ENCODE peak calls at places on chromosome 10, in eight cellular contexts. C is heart left ventricle, B is right lobe of liver, A is Peyer's patch, S is HCT116, P is IMR-90, Z is tibial nerve, N is body of pancreas. H is an unnamed sample.

GRCh38 chr10:95451568-95452524 is 109.3 kb downstream of the SORBS1 start:
- DNase-seq in C (no peak), B (no peak), A (no peak), S (no peak), P (no peak), Z (no peak), N (no peak), H (no peak)

GRCh38 chr10:30996481-30996980 is 35.1 kb downstream of the ZNF438 start:
- DNase-seq in C (no peak), B (no peak), A (no peak), S (no peak), P (no peak), Z (no peak), N (no peak), H (no peak)

GRCh38 chr10:110455440-110455839 is 42.3 kb upstream of the DUSP5 start:
- DNase-seq in C (no peak), B (no peak), A (no peak), S (no peak), P (no peak), Z (no peak), N (no peak), H (no peak)

GRCh38 chr10:78283069-78283682 is 249.5 kb downstream of the RPS24 start:
- DNase-seq in C (no peak), B (no peak), A (no peak), S (no peak), P (no peak), Z (no peak), N (no peak), H (no peak)

GRCh38 chr10:99788598-99789259 is 6.3 kb downstream of the ABCC2 start:
- DNase-seq in C (peak; percentile 30), B (no peak), A (no peak), S (no peak), P (peak; percentile 73), Z (peak; percentile 78), N (peak; percentile 12), H (no peak)

GRCh38 chr10:60818134-60818770 is 40.0 kb downstream of the CDK1 start:
- DNase-seq in C (no peak), B (no peak), A (no peak), S (no peak), P (peak; percentile 65), Z (no peak), N (no peak), H (no peak)

GRCh38 chr10:63670291-63670898 is 149.2 kb downstream of the REEP3 start:
- DNase-seq in C (peak; percentile 61), B (no peak), A (no peak), S (no peak), P (no peak), Z (peak; percentile 7), N (no peak), H (no peak)

GRCh38 chr10:63346015-63346441 is 119.7 kb downstream of the JMJD1C start:
- DNase-seq in C (no peak), B (no peak), A (no peak), S (no peak), P (peak; percentile 59), Z (no peak), N (no peak), H (no peak)

GRCh38 chr10:6920072-6921019 is 340.3 kb upstream of the PRKCQ start:
- DNase-seq in C (peak; percentile 70), B (peak; percentile 73), A (peak; percentile 53), S (peak; percentile 23), P (peak; percentile 28), Z (peak; percentile 68), N (peak; percentile 70), H (peak; percentile 87)

GRCh38 chr10:83801983-83802382 is 337.3 kb upstream of the GHITM start:
- DNase-seq in C (no peak), B (no peak), A (no peak), S (no peak), P (no peak), Z (no peak), N (no peak), H (no peak)

GRCh38 chr10:124160176-124160575 is 66.8 kb upstream of the CHST15 start:
- DNase-seq in C (no peak), B (no peak), A (no peak), S (no peak), P (no peak), Z (no peak), N (no peak), H (no peak)

GRCh38 chr10:103416436-103417147 is 20.2 kb downstream of the PDCD11 start:
- DNase-seq in C (no peak), B (no peak), A (no peak), S (peak; percentile 58), P (peak; percentile 65), Z (peak; percentile 93), N (peak; percentile 72), H (peak; percentile 20)

GRCh38 chr10:124321433-124322072 is 97.2 kb downstream of the OAT start:
- DNase-seq in C (no peak), B (no peak), A (no peak), S (no peak), P (no peak), Z (no peak), N (no peak), H (no peak)

GRCh38 chr10:77566914-77567566 is 70.6 kb downstream of the KCNMA1 start:
- DNase-seq in C (no peak), B (no peak), A (no peak), S (no peak), P (no peak), Z (no peak), N (no peak), H (no peak)

GRCh38 chr10:129089341-129089740 is 377.7 kb upstream of the MGMT start:
- DNase-seq in C (no peak), B (no peak), A (no peak), S (no peak), P (no peak), Z (no peak), N (no peak), H (no peak)

GRCh38 chr10:19730071-19730470 is 86.2 kb upstream of the PLXDC2 start:
- DNase-seq in C (no peak), B (no peak), A (no peak), S (no peak), P (peak; percentile 68), Z (no peak), N (no peak), H (no peak)

GRCh38 chr10:114343623-114344306 is 60.5 kb downstream of the AFAP1L2 start:
- DNase-seq in C (no peak), B (no peak), A (no peak), S (no peak), P (no peak), Z (no peak), N (no peak), H (no peak)

GRCh38 chr10:102626026-102626686 is 18.1 kb upstream of the TRIM8 start:
- DNase-seq in C (no peak), B (peak; percentile 20), A (no peak), S (no peak), P (no peak), Z (no peak), N (no peak), H (no peak)

GRCh38 chr10:59362991-59363390 is 642 bp upstream of the FAM13C start:
- DNase-seq in C (peak; percentile 57), B (peak; percentile 75), A (peak; percentile 55), S (no peak), P (peak; percentile 33), Z (peak; percentile 59), N (peak; percentile 44), H (no peak)
- TF ChIP-seq POLR2A in C (no peak), B (peak; percentile 57), A (no peak), S (no peak), P (no peak), Z (no peak), N (no peak), H (no peak)

GRCh38 chr10:5194431-5194830 is 2.2 kb upstream of the AKR1C4 start:
- DNase-seq in C (no peak), B (no peak), A (no peak), S (no peak), P (no peak), Z (no peak), N (no peak), H (no peak)

GRCh38 chr10:5199398-5199797 is 2.8 kb downstream of the AKR1C4 start:
- DNase-seq in C (no peak), B (peak; percentile 82), A (no peak), S (no peak), P (no peak), Z (no peak), N (no peak), H (no peak)

GRCh38 chr10:5196613-5197234 is at the start of gene AKR1C4:
- DNase-seq in C (no peak), B (no peak), A (no peak), S (no peak), P (no peak), Z (no peak), N (no peak), H (no peak)

GRCh38 chr10:5198386-5198785 is 1.7 kb downstream of the AKR1C4 start:
- DNase-seq in C (no peak), B (no peak), A (no peak), S (no peak), P (peak; percentile 6), Z (no peak), N (no peak), H (no peak)

GRCh38 chr10:5195727-5196374 is 786 bp upstream of the AKR1C4 start:
- DNase-seq in C (no peak), B (no peak), A (peak; percentile 43), S (no peak), P (no peak), Z (no peak), N (no peak), H (no peak)
- TF ChIP-seq POLR2A in C (no peak), B (no peak), A (no peak), S (no peak), P (no peak), Z (no peak), N (no peak), H (no peak)

DNA sequence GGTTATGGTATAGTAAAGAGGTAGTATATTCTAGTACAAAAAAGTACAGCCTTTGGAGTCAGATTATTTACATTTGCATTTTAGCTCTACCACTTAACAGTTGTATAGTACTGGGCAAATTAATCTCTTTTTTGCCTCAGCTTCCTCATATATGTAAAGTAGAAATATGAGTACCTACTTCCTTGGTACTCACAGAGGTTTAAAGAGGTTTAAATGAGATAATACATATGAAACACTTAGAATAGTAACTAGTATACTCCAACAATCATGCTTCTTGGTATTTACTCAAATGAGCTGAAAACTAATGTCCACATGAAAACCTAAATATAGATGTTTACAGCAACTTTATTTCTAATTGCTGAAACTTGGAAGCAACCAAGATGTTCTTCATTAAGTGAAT is 14.7 kb downstream of the FRA10AC1 start:
- DNase-seq in C (no peak), B (no peak), A (no peak), S (no peak), P (no peak), Z (no peak), N (no peak), H (no peak)
- TF ChIP-seq POLR2A in C (no peak), B (no peak), A (no peak), S (no peak), P (no peak), Z (no peak), N (no peak), H (no peak)

DNA sequence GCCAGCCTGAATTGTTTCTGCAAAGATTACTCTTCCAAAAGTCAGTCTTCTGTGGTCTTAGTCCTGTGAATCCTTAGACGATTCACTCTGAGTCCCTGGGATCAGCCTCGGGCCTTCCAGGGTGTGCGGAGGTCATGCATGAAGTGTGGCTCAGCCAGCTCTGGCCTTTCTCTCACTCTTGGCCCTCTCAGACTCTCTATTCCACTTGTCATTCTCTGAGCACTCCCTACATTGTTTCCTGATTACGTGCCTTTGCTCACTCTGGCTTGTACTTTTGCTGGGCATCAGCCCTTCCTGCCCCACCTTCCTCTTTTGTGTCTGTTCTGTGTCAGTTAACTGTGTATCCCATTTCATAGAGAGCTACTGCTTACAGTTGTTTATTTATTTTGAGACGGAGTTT is 36.0 kb downstream of the CCNY start:
- DNase-seq in C (peak; percentile 82), B (no peak), A (no peak), S (no peak), P (no peak), Z (no peak), N (no peak), H (no peak)
- TF ChIP-seq POLR2A in C (no peak), B (no peak), A (no peak), S (no peak), P (no peak), Z (no peak), N (no peak), H (no peak)